ENCODE peak calls at places on chromosomes 1 and 21, in four cellular contexts. I, B, A and C are unnamed samples.

GRCh38 chr1:41322835-41323234 is 38.4 kb upstream of the FOXO6 start:
- DNase-seq in I (no peak), B (no peak), A (no peak), C (peak; percentile 41)

GRCh38 chr21:33968998-33969353 is 53.4 kb upstream of the ATP5PO start:
- DNase-seq in I (peak; percentile 11), B (no peak), A (no peak), C (peak; percentile 89)

GRCh38 chr21:35208810-35209517 is 159.9 kb upstream of the RUNX1 start:
- DNase-seq in I (peak; percentile 91), B (no peak), A (no peak), C (no peak)

GRCh38 chr1:209191242-209191626 is 392.3 kb upstream of the CAMK1G start:
- DNase-seq in I (no peak), B (no peak), A (no peak), C (no peak)

GRCh38 chr1:22861764-22862440 is 110.8 kb downstream of the LACTBL1 start:
- DNase-seq in I (peak; percentile 80), B (no peak), A (no peak), C (peak; percentile 46)

GRCh38 chr1:107004421-107004820 is 52.1 kb upstream of the PRMT6 start:
- DNase-seq in I (no peak), B (no peak), A (no peak), C (no peak)

GRCh38 chr1:182260516-182260915 is 131.1 kb downstream of the GLUL start:
- DNase-seq in I (no peak), B (no peak), A (no peak), C (no peak)

GRCh38 chr1:99672022-99672421 is 26.1 kb downstream of the PALMD start:
- DNase-seq in I (no peak), B (no peak), A (no peak), C (no peak)

GRCh38 chr1:230112131-230112701 is 45.2 kb downstream of the GALNT2 start:
- DNase-seq in I (peak; percentile 21), B (no peak), A (no peak), C (no peak)

GRCh38 chr1:66598670-66599069 is 64.7 kb downstream of the SGIP1 start:
- DNase-seq in I (peak; percentile 88), B (no peak), A (no peak), C (peak; percentile 79)

GRCh38 chr1:29912413-29912812 is 676.1 kb downstream of the PTPRU start:
- DNase-seq in I (peak; percentile 54), B (no peak), A (no peak), C (peak; percentile 52)

GRCh38 chr21:39720126-39720778 is 24.7 kb upstream of the IGSF5 start:
- DNase-seq in I (no peak), B (no peak), A (no peak), C (no peak)

GRCh38 chr1:26019641-26020315 is 1.8 kb upstream of the EXTL1 start:
- DNase-seq in I (peak; percentile 56), B (no peak), A (no peak), C (no peak)

GRCh38 chr1:46723901-46724300 is 5.0 kb upstream of the EFCAB14 start:
- DNase-seq in I (no peak), B (no peak), A (no peak), C (no peak)

GRCh38 chr1:184025242-184025675 is 12.3 kb downstream of the COLGALT2 start:
- DNase-seq in I (peak; percentile 95), B (no peak), A (no peak), C (peak; percentile 88)

GRCh38 chr1:204503122-204503912 is 8.7 kb upstream of the PIK3C2B start:
- DNase-seq in I (peak; percentile 74), B (no peak), A (no peak), C (peak; percentile 90)

GRCh38 chr1:200258447-200259375 is 151.1 kb downstream of the ZNF281 start:
- DNase-seq in I (peak; percentile 21), B (no peak), A (no peak), C (peak; percentile 52)

GRCh38 chr1:39452540-39452939 is 38.9 kb upstream of the BMP8A start:
- DNase-seq in I (no peak), B (no peak), A (no peak), C (no peak)

GRCh38 chr1:29984544-29985375 is 738.6 kb downstream of the MATN1 start:
- DNase-seq in I (no peak), B (no peak), A (no peak), C (no peak)

GRCh38 chr1:16048573-16049189 is 5.1 kb downstream of the CLCNKB start:
- DNase-seq in I (no peak), B (no peak), A (no peak), C (peak; percentile 92)

DNA sequence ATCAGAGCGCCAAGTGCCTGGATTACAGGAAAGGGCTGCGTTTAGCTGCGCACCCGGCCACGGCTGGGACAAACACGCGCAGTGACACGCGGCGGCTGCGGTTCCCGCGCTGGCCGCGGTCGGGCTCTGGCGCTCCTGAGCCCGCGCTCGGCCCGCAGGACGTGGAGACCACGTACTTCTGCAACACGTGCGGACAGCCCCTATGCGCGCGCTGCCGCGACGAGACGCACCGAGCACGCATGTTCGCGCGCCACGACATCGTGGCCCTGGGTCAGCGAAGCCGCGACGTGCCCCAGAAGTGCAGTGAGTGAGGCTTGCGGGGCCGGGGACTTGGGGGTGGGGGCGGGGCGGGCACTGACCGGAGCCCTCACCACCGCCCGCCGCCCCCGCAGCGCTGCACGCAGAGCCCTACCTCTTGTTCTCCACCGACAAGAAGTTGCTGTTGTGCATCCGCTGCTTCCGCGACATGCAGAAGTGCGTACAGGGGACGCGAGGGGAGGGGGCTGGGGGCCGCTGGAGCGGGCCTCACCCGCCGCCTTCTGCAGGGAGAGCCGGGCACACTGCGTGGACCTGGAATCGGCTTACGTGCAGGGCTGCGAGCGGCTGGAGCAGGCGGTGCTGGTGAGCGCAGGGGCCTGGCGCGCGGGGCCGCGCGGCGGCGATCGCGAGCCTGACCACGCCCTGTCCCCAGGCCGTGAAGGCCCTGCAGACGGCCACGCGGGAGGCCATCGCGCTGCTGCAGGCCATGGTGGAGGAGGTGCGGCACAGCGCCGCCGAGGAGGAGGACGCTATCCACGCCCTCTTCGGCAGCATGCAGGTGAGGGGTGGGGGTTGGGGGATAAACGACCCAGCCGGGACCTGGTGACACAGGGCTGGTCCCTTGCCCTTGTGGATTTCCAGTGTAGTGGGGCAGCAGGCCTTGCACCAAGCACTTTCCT is 3.1 kb downstream of the RNF207 start:
- DNase-seq in I (peak; percentile 42), B (peak; percentile 73), A (no peak), C (peak; percentile 79)
- H3K4me3 ChIP-seq in I (peak overlapping the region; percentile 49), B (no peak overlapping the region), A (no peak overlapping the region), C (peak overlapping the region; percentile 45)

GRCh38 chr21:46585191-46585953 is 19.5 kb downstream of the S100B start:
- DNase-seq in I (no peak), B (no peak), A (no peak), C (peak; percentile 15)
- H3K4me3 ChIP-seq in I (no peak overlapping the region), B (no peak overlapping the region), A (no peak overlapping the region), C (no peak overlapping the region)

GRCh38 chr1:82848043-82848442 is 1047.3 kb downstream of the ADGRL2 start:
- DNase-seq in I (no peak), B (no peak), A (no peak), C (no peak)
- H3K4me3 ChIP-seq in I (no peak overlapping the region), B (no peak overlapping the region), A (no peak overlapping the region), C (no peak overlapping the region)

GRCh38 chr1:58586296-58586695 is 9.2 kb upstream of the TACSTD2 start:
- DNase-seq in I (peak; percentile 39), B (no peak), A (no peak), C (no peak)
- H3K4me3 ChIP-seq in I (no peak overlapping the region), B (no peak overlapping the region), A (no peak overlapping the region), C (no peak overlapping the region)

DNA sequence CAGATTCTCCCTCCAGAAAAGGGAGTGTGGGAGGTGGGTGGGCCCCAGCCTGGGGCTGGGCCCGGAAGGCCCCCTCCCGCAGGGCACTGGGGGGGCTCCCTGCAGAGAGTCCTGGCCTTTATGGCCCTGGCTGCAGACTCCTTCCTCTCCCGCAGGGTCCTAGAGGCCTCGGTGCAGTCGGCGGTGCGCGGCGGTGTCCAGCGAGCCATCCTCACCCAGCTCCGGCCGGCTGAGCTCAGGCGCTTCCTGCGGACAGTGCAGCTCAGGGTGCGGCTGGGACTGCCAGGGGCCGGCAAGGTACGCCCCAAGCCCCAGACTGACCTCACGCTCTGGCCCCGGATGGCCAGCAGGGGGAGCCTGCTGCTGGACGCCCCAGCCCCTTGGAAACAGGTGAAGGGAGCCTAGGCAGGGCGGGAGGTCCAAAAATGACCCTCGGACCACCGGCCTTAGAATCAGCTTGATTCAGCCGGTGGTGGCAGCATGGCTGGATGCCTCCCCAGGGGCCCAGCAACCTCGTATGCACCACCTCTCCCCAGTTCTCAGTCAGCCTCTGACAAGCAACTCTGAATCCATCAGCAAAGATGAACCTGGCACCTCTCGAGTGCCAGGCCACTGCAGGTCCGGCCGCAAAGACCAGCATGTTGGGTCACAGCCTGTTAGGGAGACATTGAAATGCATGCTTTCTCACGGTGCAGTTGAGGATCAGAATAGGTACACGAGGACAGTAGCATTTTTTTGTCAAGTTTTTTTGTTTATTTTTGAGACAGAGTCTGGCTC is 20.6 kb downstream of the MTHFR start:
- DNase-seq in I (peak; percentile 21), B (peak; percentile 60), A (no peak), C (peak; percentile 19)
- H3K4me3 ChIP-seq in I (no peak overlapping the region), B (no peak overlapping the region), A (peak overlapping the region; percentile 3), C (no peak overlapping the region)

GRCh38 chr1:78619029-78619428 is 1.2 kb upstream of the IFI44L start:
- DNase-seq in I (no peak), B (no peak), A (no peak), C (peak; percentile 32)
- H3K4me3 ChIP-seq in I (no peak overlapping the region), B (no peak overlapping the region), A (no peak overlapping the region), C (no peak overlapping the region)

DNA sequence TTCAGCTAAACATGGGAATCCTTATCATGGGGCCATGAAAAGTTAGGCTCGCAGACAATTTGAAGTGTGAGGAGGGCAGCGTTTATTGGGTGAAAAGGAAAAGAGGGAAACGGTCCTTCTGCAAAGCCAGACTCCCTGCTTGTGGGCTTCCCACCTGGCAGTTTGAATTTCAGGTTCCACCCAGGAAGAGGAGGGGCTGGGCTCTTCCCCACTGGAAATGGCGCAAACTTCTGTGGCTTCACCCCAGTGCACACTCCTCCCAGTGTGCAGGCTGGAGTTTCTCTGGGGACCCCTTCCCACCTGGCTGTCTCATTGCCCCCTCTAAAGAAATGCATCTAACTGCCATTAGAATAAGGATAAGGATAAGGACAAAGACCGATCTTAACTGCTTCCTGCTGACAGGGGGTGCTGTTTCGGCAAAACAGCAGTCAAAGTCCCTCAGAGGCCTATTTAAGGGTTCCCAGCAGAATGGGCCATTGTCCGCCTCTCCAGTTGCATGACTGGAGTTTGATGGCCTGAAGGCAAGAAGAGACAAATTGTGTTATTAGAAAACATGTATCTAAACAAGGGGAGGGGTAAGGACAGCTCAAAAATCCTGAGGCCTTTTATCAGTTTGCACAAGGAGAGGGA is 20.4 kb downstream of the AIM2 start:
- DNase-seq in I (no peak), B (no peak), A (no peak), C (peak; percentile 31)
- H3K4me3 ChIP-seq in I (no peak overlapping the region), B (no peak overlapping the region), A (no peak overlapping the region), C (no peak overlapping the region)

GRCh38 chr1:53685272-53686051 is 53.5 kb downstream of the GLIS1 start:
- DNase-seq in I (peak; percentile 45), B (no peak), A (no peak), C (peak; percentile 60)
- H3K4me3 ChIP-seq in I (no peak overlapping the region), B (no peak overlapping the region), A (no peak overlapping the region), C (peak overlapping the region; percentile 17)

GRCh38 chr1:27099154-27099903 is 55.6 kb downstream of the SLC9A1 start:
- DNase-seq in I (peak; percentile 83), B (peak; percentile 56), A (no peak), C (peak; percentile 78)

GRCh38 chr1:27101696-27102095 is 53.2 kb downstream of the SLC9A1 start:
- DNase-seq in I (no peak), B (no peak), A (no peak), C (no peak)

GRCh38 chr1:27100797-27101491 is 54.0 kb downstream of the SLC9A1 start:
- DNase-seq in I (no peak), B (no peak), A (no peak), C (no peak)

GRCh38 chr1:27098447-27099153 is 56.3 kb downstream of the SLC9A1 start:
- DNase-seq in I (no peak), B (no peak), A (no peak), C (no peak)

GRCh38 chr1:27099904-27100796 is 54.8 kb downstream of the SLC9A1 start:
- DNase-seq in I (no peak), B (no peak), A (no peak), C (peak; percentile 54)
- H3K4me3 ChIP-seq in I (no peak overlapping the region), B (no peak overlapping the region), A (no peak overlapping the region), C (no peak overlapping the region)